ENCODE peak calls at places on chromosomes 4 and X, in four cellular contexts. Q is HFF-Myc, K is GM06990, Z is fibroblast of lung. G is an unnamed sample.

GRCh38 chr4:168077726-168078239 is 14.6 kb upstream of the ANXA10 start:
- DNase-seq in Q (no peak), Z (no peak), K (no peak), G (no peak)

GRCh38 chr4:2259541-2260267 is 2.2 kb downstream of the MXD4 start:
- DNase-seq in K (no peak), Q (no peak), Z (no peak), G (no peak)

GRCh38 chrX:140431521-140431920 is 73.3 kb downstream of the SOX3 start:
- DNase-seq in Z (peak), Q (no peak), K (no peak), G (no peak)

GRCh38 chr4:134862116-134862515 is 660.5 kb upstream of the PABPC4L start:
- DNase-seq in Z (peak), Q (no peak), K (no peak), G (no peak)

GRCh38 chr4:150387983-150388382 is 194.0 kb upstream of the MAB21L2 start:
- DNase-seq in Z (no peak), K (no peak), Q (no peak), G (no peak)

GRCh38 chrX:111585337-111585736 is 73.9 kb downstream of the SERTM2 start:
- DNase-seq in Q (no peak), K (no peak), Z (no peak), G (no peak)

GRCh38 chr4:88442636-88443260 is 14.2 kb upstream of the HERC5 start:
- DNase-seq in Q (no peak), Z (no peak), K (no peak), G (no peak)

GRCh38 chrX:148443216-148443615 is 57.2 kb upstream of the AFF2 start:
- DNase-seq in Z (no peak), Q (no peak), K (no peak), G (no peak)

GRCh38 chr4:21726255-21726815 is 222.2 kb downstream of the KCNIP4 start:
- DNase-seq in Q (no peak), K (no peak), Z (peak), G (peak)

GRCh38 chr4:24172406-24172805 is 282.6 kb upstream of the PPARGC1A start:
- DNase-seq in K (no peak), Q (no peak), Z (no peak), G (no peak)

GRCh38 chrX:110563276-110563675 is 204.6 kb downstream of the RTL9 start:
- DNase-seq in Q (no peak), K (no peak), Z (no peak), G (peak)

GRCh38 chr4:40843696-40844095 is 93.9 kb downstream of the NSUN7 start:
- DNase-seq in Z (no peak), Q (no peak), K (no peak), G (no peak)

GRCh38 chr4:6032249-6033244 is 14.3 kb upstream of the C4orf50 start:
- DNase-seq in Z (no peak), Q (no peak), K (no peak), G (no peak)

GRCh38 chrX:153778151-153778551 is 2.7 kb upstream of the SRPK3 start:
- DNase-seq in K (no peak), Z (no peak), Q (no peak), G (no peak)

GRCh38 chr4:105350859-105351494 is 122.9 kb downstream of the PPA2 start:
- DNase-seq in Q (no peak), K (no peak), Z (peak), G (peak)

GRCh38 chrX:26653050-26653449 is 437.1 kb downstream of the MAGEB5 start:
- DNase-seq in Q (no peak), K (no peak), Z (no peak), G (no peak)

GRCh38 chr4:24999392-25000104 is 31.2 kb downstream of the LGI2 start:
- DNase-seq in K (no peak), Q (no peak), Z (no peak), G (no peak)

GRCh38 chrX:124347242-124347641 is 879 bp downstream of the SH2D1A start:
- DNase-seq in Q (no peak), Z (no peak), K (no peak), G (no peak)

GRCh38 chr4:37388672-37389368 is 144.3 kb downstream of the NWD2 start:
- DNase-seq in Z (no peak), Q (no peak), K (no peak), G (no peak)

GRCh38 chr4:26762650-26763049 is 98.0 kb upstream of the STIM2 start:
- DNase-seq in K (no peak), Z (peak), Q (no peak), G (no peak)

GRCh38 chrX:10286195-10286594 is 129.4 kb downstream of the CLCN4 start:
- DNase-seq in Z (no peak), Q (no peak), K (no peak), G (no peak)

DNA sequence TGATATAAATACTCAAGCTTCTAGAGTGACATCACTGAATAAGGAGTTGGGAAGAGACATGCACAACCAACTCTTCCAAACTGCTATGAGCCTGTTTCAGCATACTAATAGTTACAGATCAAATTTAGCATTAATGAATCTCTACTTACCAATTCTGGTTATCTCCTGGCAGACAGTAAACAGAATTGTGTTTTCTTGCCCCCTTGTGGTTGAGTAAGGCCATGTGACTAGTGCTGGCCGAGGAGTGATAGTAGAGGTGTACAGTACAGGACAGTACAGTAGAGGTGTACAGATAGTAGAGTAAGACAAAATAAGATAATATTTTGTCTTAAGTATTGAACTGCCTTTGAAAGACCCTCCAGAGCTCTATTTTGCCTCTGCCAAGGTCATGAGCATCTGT is 681.4 kb downstream of the GABRG1 start:
- DNase-seq in Z (peak), K (no peak), Q (no peak), G (no peak)
- TF ChIP-seq CTCF in Z (peak), K (peak), Q (no peak), G (no peak)

DNA sequence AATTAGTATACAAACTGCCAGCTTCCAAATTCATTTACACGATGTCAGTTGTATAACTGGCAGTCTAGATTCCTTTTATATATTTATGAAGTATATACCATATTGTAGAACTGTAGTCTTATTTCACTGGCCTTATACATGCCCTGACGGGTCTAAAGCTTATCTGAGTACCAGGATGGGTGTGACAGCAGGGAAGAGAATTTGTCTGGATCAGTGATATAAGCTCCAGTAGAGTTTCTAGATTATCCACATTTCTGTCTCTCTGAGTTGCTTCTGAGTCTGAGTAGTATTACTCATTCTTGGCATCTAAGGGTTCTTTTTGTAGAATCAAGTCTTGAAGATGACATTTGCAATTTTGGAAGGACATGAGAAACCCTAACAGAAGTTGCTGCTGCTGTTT is 101.3 kb downstream of the RPA4 start:
- DNase-seq in Z (no peak), K (no peak), Q (no peak), G (no peak)
- H3K4me3 ChIP-seq in Z (no peak), K (no peak), Q (no peak), G (no peak)

GRCh38 chrX:70554081-70554480 is 109.4 kb downstream of the DLG3 start:
- DNase-seq in K (no peak), Q (no peak), Z (peak), G (no peak)
- TF ChIP-seq CTCF in K (peak), Q (no peak), Z (peak), G (no peak)

DNA sequence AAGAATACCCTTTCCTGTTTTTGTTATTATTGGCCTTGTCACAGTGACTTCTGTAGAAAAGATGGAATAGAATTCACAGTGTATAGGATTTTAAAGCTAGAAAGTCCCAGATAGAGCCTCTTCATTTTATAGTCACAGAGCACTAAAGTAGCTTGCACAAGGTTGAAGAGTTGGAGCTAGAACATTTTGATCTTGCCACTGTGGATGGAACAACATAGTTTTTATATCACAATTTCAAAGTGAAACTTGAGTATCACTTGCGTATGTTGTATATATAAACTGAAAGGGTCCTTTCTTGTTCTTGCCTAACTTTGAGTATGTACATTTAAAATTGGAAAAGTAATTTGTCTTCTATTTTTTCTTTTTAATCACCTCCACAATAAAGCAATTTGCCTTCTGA is 2.7 kb downstream of the USO1 start:
- DNase-seq in Q (no peak), K (no peak), Z (peak), G (no peak)
- H3K4me3 ChIP-seq in Q (peak), K (peak), Z (peak), G (peak)

GRCh38 chrX:63761639-63762038 is 23.4 kb downstream of the ARHGEF9 start:
- DNase-seq in Q (no peak), K (peak), Z (no peak), G (no peak)
- TF ChIP-seq CTCF in Q (no peak), K (no peak), Z (no peak), G (no peak)

GRCh38 chr4:117678861-117679260 is 355.4 kb upstream of the NDST3 start:
- DNase-seq in K (no peak), Z (no peak), Q (no peak), G (no peak)
- H3K4me3 ChIP-seq in K (no peak), Z (no peak), Q (no peak), G (no peak)

GRCh38 chrX:49164589-49165360 is 2.2 kb downstream of the MAGIX start:
- DNase-seq in Z (no peak), K (no peak), Q (no peak), G (no peak)

GRCh38 chrX:49163555-49164419 is 1.2 kb downstream of the MAGIX start:
- DNase-seq in K (peak), Q (no peak), Z (peak), G (no peak)

GRCh38 chrX:49167740-49168108 is 4.0 kb upstream of the PLP2 start:
- DNase-seq in Q (no peak), K (no peak), Z (no peak), G (no peak)

GRCh38 chrX:49166914-49167739 is 4.6 kb downstream of the MAGIX start:
- DNase-seq in Q (no peak), K (peak), Z (peak), G (peak)

GRCh38 chrX:49165901-49166881 is 3.6 kb downstream of the MAGIX start:
- DNase-seq in Q (no peak), Z (peak), K (peak), G (no peak)
- TF ChIP-seq CTCF in Q (peak), Z (peak), K (peak), G (peak)

DNA sequence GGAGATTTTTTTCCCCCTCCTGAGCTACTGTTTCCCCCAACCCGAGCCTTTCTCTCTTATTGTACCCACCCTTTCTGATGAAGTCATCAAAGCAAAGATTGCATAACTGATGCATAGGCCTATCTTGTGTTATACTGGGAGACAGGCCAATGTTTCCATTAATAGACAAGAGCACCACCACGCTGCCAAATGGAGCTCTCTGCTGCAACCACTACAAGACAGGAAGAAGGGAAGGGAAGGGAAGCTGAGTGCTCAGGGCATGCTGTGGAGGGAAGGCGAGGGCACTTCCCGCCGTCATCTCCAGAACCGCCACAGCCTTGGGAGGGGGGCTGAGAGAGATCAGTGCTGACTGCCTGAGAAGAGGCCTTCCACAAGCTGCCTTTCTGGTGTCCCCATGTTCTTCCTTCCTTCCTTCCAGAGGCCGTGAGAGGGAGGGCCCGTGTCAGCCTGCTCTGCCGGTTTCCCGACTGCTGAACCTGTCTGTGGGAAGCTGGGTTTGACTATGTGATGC is 75.0 kb downstream of the MGST2 start:
- DNase-seq in Z (peak), K (no peak), Q (peak), G (peak)
- H3K4me3 ChIP-seq in Z (no peak), K (no peak), Q (no peak), G (no peak)

GRCh38 chr4:109334596-109335105 is 32.2 kb upstream of the COL25A1 start:
- DNase-seq in Q (no peak), Z (no peak), K (no peak), G (no peak)

GRCh38 chr4:109334129-109334528 is 31.7 kb upstream of the COL25A1 start:
- DNase-seq in Z (no peak), Q (no peak), K (no peak), G (no peak)

DNA sequence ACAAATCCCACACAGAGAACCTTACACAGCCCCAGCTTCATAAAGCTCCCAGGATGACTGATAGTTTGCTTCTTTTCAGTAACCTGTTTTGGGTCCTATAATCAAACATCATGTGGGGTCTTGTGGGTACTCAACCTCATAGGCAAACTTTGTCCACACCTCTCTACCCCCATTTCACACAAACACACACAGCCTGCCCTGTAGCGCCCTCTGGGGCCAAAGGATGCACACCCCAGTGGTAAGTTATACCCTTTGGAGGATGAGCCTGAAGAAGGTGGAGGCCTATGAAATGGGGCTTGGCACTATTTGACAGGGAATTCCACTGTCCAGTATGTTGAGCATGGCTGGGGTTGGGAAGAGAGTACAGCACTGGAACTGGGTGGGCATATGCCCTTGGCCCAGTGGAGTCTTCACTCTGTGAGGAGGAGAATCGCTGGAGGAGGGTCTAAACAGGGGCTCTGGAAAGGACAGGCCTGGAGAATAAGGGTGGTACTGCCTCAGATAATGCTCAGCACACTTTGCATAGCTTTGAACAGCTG is 30.5 kb upstream of the COL25A1 start:
- DNase-seq in Q (no peak), Z (no peak), K (no peak), G (no peak)
- TF ChIP-seq CTCF in Q (peak), Z (peak), K (peak), G (peak)

GRCh38 chr4:4913147-4913561 is 53.7 kb downstream of the MSX1 start:
- DNase-seq in Z (no peak), Q (no peak), K (no peak), G (no peak)
- H3K4me3 ChIP-seq in Z (no peak), Q (no peak), K (no peak), G (no peak)

G was measured in AG09309.